ENCODE peak calls at places on chromosome 20, in ten cellular contexts. I, P, N, Y, H, E, X, U, T and K are unnamed samples.

GRCh38 chr20:50601511-50602431 is 89.6 kb downstream of the RIPOR3 start:
- DNase-seq in I (no peak), P (no peak), N (no peak), Y (no peak), H (no peak), E (no peak), X (no peak), U (no peak), T (no peak), K (no peak)

GRCh38 chr20:56200456-56200855 is 48.1 kb upstream of the MC3R start:
- DNase-seq in I (no peak), P (no peak), N (no peak), Y (no peak), H (no peak), E (no peak), X (no peak), U (no peak), T (no peak), K (peak)

GRCh38 chr20:58025233-58025632 is 203.2 kb downstream of the ANKRD60 start:
- DNase-seq in I (no peak), P (no peak), N (peak), Y (no peak), H (no peak), E (no peak), X (no peak), U (peak), T (no peak), K (no peak)

GRCh38 chr20:14055127-14055742 is 59.9 kb downstream of the MACROD2 start:
- DNase-seq in I (peak), P (no peak), N (no peak), Y (peak), H (peak), E (no peak), X (no peak), U (no peak), T (peak), K (peak)

GRCh38 chr20:50595988-50596693 is 86.0 kb downstream of the PTPN1 start:
- DNase-seq in I (no peak), P (no peak), N (no peak), Y (no peak), H (peak), E (no peak), X (no peak), U (no peak), T (no peak), K (no peak)

GRCh38 chr20:44720617-44720993 is 5.4 kb downstream of the CCN5 start:
- DNase-seq in I (no peak), P (no peak), N (peak), Y (peak), H (peak), E (no peak), X (no peak), U (peak), T (peak), K (no peak)

GRCh38 chr20:38272961-38273360 is 12.4 kb upstream of the KIAA1755 start:
- DNase-seq in I (peak), P (peak), N (peak), Y (no peak), H (peak), E (no peak), X (no peak), U (peak), T (no peak), K (no peak)

GRCh38 chr20:4989570-4989969 is 11.7 kb downstream of the SLC23A2 start:
- DNase-seq in I (no peak), P (no peak), N (no peak), Y (no peak), H (no peak), E (no peak), X (no peak), U (no peak), T (no peak), K (no peak)

GRCh38 chr20:40470313-40471260 is 218.4 kb downstream of the MAFB start:
- DNase-seq in I (no peak), P (no peak), N (peak), Y (no peak), H (no peak), E (no peak), X (no peak), U (no peak), T (no peak), K (no peak)

GRCh38 chr20:57383447-57384347 is 7.5 kb upstream of the RBM38 start:
- DNase-seq in I (no peak), P (no peak), N (no peak), Y (no peak), H (no peak), E (no peak), X (no peak), U (no peak), T (no peak), K (no peak)

GRCh38 chr20:38255389-38255788 is 5.1 kb downstream of the KIAA1755 start:
- DNase-seq in I (no peak), P (peak), N (no peak), Y (no peak), H (peak), E (no peak), X (no peak), U (no peak), T (no peak), K (no peak)

GRCh38 chr20:43015566-43015965 is 174.1 kb downstream of the PTPRT start:
- DNase-seq in I (no peak), P (no peak), N (no peak), Y (no peak), H (no peak), E (no peak), X (no peak), U (no peak), T (no peak), K (no peak)

GRCh38 chr20:57210054-57210910 is 56.2 kb downstream of the BMP7 start:
- DNase-seq in I (no peak), P (no peak), N (no peak), Y (no peak), H (no peak), E (no peak), X (no peak), U (no peak), T (no peak), K (no peak)

GRCh38 chr20:37994512-37994911 is 38.7 kb downstream of the TTI1 start:
- DNase-seq in I (no peak), P (no peak), N (no peak), Y (peak), H (peak), E (no peak), X (no peak), U (peak), T (peak), K (no peak)

GRCh38 chr20:39660251-39660650 is 698.1 kb downstream of the DHX35 start:
- DNase-seq in I (peak), P (no peak), N (no peak), Y (no peak), H (no peak), E (no peak), X (no peak), U (no peak), T (no peak), K (no peak)

GRCh38 chr20:13765868-13766416 is 18.8 kb downstream of the ESF1 start:
- DNase-seq in I (no peak), P (no peak), N (no peak), Y (no peak), H (no peak), E (no peak), X (no peak), U (no peak), T (no peak), K (no peak)

GRCh38 chr20:46709459-46710148 is at the start of gene SLC2A10:
- DNase-seq in I (peak), P (peak), N (peak), Y (peak), H (peak), E (no peak), X (no peak), U (peak), T (no peak), K (peak)

GRCh38 chr20:25295386-25296093 is 47.7 kb downstream of the PYGB start:
- DNase-seq in I (no peak), P (no peak), N (peak), Y (no peak), H (no peak), E (no peak), X (no peak), U (peak), T (no peak), K (no peak)

GRCh38 chr20:57655812-57656161 is 35.6 kb upstream of the ZBP1 start:
- DNase-seq in I (no peak), P (peak), N (no peak), Y (no peak), H (no peak), E (no peak), X (no peak), U (no peak), T (no peak), K (no peak)

GRCh38 chr20:37519508-37520416 is 1.3 kb upstream of the NNAT start:
- DNase-seq in I (peak), P (peak), N (no peak), Y (no peak), H (no peak), E (no peak), X (no peak), U (peak), T (no peak), K (no peak)

GRCh38 chr20:38805958-38806854 is 709 bp downstream of the PPP1R16B start:
- DNase-seq in I (peak), P (no peak), N (peak), Y (no peak), H (no peak), E (peak), X (no peak), U (no peak), T (no peak), K (no peak)

GRCh38 chr20:41714030-41714429 is 95.9 kb upstream of the CHD6 start:
- DNase-seq in I (no peak), P (no peak), N (no peak), Y (no peak), H (no peak), E (no peak), X (no peak), U (no peak), T (no peak), K (no peak)

GRCh38 chr20:37282558-37282957 is 6.9 kb upstream of the MANBAL start:
- DNase-seq in I (no peak), P (peak), N (no peak), Y (no peak), H (peak), E (no peak), X (no peak), U (no peak), T (no peak), K (no peak)

GRCh38 chr20:21244808-21245207 is 58.3 kb upstream of the XRN2 start:
- DNase-seq in I (no peak), P (no peak), N (no peak), Y (no peak), H (no peak), E (no peak), X (no peak), U (no peak), T (no peak), K (no peak)

GRCh38 chr20:25195962-25196700 is 619 bp downstream of the ENTPD6 start:
- DNase-seq in I (no peak), P (no peak), N (no peak), Y (peak), H (peak), E (no peak), X (no peak), U (peak), T (peak), K (peak)

GRCh38 chr20:53872561-53873248 is 197.7 kb downstream of the BCAS1 start:
- DNase-seq in I (no peak), P (no peak), N (no peak), Y (no peak), H (peak), E (no peak), X (no peak), U (no peak), T (no peak), K (no peak)

GRCh38 chr20:556984-557383 is 13.4 kb upstream of the CSNK2A1 start:
- DNase-seq in I (no peak), P (no peak), N (no peak), Y (no peak), H (no peak), E (no peak), X (no peak), U (no peak), T (no peak), K (no peak)

DNA sequence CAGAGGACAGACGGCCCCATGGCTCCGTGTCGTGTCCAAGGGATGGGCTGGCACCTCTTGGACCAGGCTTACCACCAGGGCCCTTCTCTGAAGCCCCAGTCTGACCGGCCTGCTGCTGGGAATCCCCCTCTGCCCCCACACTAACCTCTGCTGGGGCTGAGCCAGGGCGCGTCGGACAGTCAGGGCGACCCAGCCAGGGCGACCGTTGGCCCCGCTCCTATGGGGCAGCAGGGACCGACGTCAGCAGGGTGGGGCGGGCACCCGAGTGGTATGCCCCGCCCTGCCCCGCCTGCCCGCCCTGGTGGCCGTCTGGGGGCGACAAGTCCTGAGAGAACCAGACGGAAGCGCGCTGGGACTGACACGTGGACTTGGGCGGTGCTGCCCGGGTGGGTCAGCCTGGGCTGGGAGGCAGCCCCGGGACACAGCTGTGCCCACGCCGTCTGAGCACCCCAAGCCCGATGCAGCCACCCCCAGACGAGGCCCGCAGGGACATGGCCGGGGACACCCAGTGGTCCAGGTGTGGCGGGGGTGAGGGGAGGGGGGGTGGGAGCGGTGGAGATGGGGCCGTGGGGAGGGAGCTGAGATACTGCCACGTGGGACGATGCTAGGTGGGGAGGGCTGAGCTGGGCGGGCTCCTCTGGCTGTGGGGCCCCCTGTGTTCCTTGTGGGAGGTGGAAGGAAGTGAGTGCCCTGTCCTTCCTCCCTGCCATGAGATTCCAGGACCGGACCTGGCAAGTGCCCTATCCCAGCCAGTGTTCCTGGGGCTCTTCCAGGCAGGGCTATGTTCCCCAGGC is at the start of gene SLC17A9:
- DNase-seq in I (peak), P (peak), N (peak), Y (no peak), H (peak), E (peak), X (peak), U (peak), T (no peak), K (peak)
- TF ChIP-seq POLR2A in I (no peak), P (peak), N (no peak), Y (no peak), H (no peak), E (peak), X (peak), U (no peak), T (no peak), K (peak)

GRCh38 chr20:31547017-31547675 is 32.9 kb downstream of the HM13 start:
- DNase-seq in I (peak), P (peak), N (peak), Y (peak), H (peak), E (peak), X (peak), U (peak), T (no peak), K (peak)
- TF ChIP-seq POLR2A in I (peak), P (peak), N (peak), Y (peak), H (peak), E (peak), X (peak), U (peak), T (no peak), K (peak)

DNA sequence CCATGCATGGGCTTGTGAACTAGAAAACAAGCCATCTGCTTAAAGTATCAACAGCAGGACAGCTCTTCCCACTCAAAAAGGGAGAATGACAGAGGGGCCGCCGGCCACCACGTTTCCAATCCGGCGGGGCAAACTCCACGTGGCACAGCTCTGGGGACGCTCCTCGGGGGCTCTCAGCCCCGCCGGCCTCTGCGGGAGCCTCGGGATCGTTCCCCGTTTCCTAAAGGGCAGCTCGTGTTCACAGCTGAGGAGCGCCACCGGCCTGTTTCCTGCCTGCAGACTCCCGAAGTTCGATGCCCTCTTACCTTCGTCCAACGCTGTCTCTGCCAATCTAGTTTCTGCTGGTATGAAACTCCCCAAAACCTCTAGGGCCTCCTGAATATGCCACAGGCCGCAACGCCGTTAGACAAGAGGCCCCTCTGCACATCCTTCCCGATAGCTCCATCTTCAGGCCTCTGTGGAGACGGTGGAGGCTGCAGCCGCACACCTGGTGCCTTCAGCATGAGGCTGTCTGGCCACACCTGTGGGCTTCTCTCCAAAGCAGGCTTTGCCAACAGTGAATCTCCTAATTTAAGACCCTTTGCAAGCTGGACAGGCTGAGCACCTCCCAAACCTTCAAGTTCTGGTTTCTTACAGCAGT is 46.5 kb downstream of the KCNQ2 start:
- DNase-seq in I (no peak), P (no peak), N (no peak), Y (no peak), H (no peak), E (no peak), X (no peak), U (no peak), T (no peak), K (no peak)
- TF ChIP-seq POLR2A in I (no peak), P (no peak), N (no peak), Y (no peak), H (no peak), E (no peak), X (no peak), U (no peak), T (no peak), K (no peak)

DNA sequence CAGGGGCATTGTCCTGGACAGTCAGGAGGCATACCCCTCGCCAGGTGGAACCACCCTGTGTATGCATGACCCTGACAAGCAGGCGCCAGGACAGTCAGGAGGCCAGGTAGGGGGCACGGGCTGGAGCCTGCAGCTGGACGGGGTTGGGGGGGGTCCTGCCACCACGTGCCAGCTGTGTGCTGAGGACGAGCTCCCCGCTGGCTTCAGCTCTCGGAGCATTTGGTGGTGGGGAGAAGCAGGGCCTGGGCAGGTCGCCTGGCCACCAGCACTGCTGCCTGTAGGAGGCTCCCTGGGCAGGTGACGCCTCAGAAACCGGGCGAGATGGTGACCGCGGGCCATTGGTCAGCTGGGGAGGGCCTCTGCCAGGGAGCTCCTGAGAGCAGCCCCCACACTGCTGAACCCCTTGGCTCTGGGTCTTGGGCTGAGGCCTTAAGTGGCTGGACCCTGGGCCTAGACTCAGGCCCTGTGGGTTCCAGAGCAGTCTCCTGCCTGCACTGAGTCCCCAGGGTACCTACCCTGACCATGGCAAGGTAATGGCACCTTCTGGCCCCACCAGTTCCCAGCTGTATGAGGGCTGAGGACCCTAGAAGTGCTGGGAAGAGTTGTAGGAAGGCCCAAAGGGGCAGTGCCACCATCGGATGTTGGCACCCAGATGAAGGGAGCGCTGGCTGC is 794 bp downstream of the SLC17A9 start:
- DNase-seq in I (peak), P (peak), N (no peak), Y (no peak), H (no peak), E (no peak), X (no peak), U (no peak), T (no peak), K (peak)
- TF ChIP-seq POLR2A in I (no peak), P (no peak), N (no peak), Y (no peak), H (no peak), E (no peak), X (no peak), U (no peak), T (no peak), K (no peak)

GRCh38 chr20:61434361-61434781 is 182.3 kb downstream of the CDH4 start:
- DNase-seq in I (no peak), P (no peak), N (no peak), Y (no peak), H (peak), E (no peak), X (no peak), U (no peak), T (no peak), K (no peak)
- TF ChIP-seq POLR2A in I (no peak), P (no peak), N (no peak), Y (no peak), H (no peak), E (no peak), X (no peak), U (no peak), T (no peak), K (no peak)

DNA sequence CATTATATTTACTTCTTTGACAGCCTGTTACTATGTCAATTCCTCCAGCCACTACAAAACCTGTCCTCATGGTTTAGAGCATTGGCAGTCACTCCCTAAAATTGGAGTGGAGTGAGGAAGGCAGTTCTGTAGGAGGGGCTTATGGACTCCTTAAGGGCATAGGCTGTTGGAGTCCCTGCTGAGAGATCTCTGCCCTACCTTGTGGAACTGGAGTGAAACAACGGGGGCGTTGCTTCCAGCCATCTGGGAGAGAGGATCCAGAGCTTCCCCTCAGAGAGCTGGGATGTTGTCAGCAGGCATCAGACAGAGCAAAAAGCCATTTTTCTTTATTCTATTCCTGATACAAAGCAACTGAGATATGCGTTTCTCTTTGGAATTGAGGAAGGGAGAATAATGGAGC is 402.3 kb downstream of the PLCB1 start:
- DNase-seq in I (no peak), P (no peak), N (no peak), Y (no peak), H (no peak), E (no peak), X (no peak), U (no peak), T (no peak), K (no peak)
- TF ChIP-seq POLR2A in I (no peak), P (no peak), N (no peak), Y (no peak), H (no peak), E (no peak), X (no peak), U (no peak), T (no peak), K (no peak)

DNA sequence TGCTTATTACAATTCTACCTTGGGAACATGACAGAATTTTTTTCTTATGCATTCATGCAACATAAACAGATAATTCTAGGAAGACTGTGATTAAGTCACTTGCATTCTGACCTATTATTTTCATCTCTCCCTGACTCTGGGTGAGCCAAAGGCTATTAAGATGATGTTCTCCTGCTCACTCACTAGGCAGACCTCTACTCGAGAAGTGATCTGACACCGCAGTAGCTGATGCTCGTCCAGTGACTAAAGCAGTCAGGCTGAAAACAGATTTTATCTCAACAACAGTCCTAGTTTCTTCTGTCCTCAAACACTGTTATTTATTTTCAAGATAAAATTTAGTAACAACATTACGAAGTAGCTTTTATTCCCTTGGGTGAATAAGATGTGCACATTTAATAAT is 17.3 kb downstream of the NAA20 start:
- DNase-seq in I (no peak), P (no peak), N (no peak), Y (no peak), H (no peak), E (no peak), X (no peak), U (no peak), T (no peak), K (no peak)
- TF ChIP-seq POLR2A in I (no peak), P (no peak), N (no peak), Y (no peak), H (no peak), E (no peak), X (no peak), U (no peak), T (no peak), K (no peak)